ENCODE peak calls at places on chromosome 11, in five cellular contexts. One of them, this sample, is unnamed.

GRCh38 chr11:57873196-57873911 is 111.8 kb downstream of the CTNND1 start:
- DNase-seq in K562: no peak
- DNase-seq in SK-N-SH: no peak
- DNase-seq in IMR-90: peak
- DNase-seq in HepG2: no peak
- DNase-seq in this sample: no peak

GRCh38 chr11:122717264-122717867 is 61.8 kb downstream of the UBASH3B start:
- DNase-seq in K562: no peak
- DNase-seq in IMR-90: no peak
- DNase-seq in HepG2: no peak
- DNase-seq in SK-N-SH: no peak
- DNase-seq in this sample: peak

GRCh38 chr11:47004595-47005033 is 68.1 kb downstream of the CSTPP1 start:
- DNase-seq in SK-N-SH: peak
- DNase-seq in K562: peak
- DNase-seq in IMR-90: peak
- DNase-seq in HepG2: peak
- DNase-seq in this sample: no peak

GRCh38 chr11:63553759-63554158 is 9.4 kb downstream of the PLAAT2 start:
- DNase-seq in IMR-90: no peak
- DNase-seq in HepG2: no peak
- DNase-seq in SK-N-SH: no peak
- DNase-seq in K562: no peak
- DNase-seq in this sample: no peak

GRCh38 chr11:36726420-36726819 is 128.4 kb upstream of the RAG2 start:
- DNase-seq in HepG2: no peak
- DNase-seq in SK-N-SH: no peak
- DNase-seq in K562: no peak
- DNase-seq in IMR-90: no peak
- DNase-seq in this sample: no peak

GRCh38 chr11:12159351-12160099 is 49.1 kb downstream of the MICAL2 start:
- DNase-seq in IMR-90: peak
- DNase-seq in HepG2: no peak
- DNase-seq in SK-N-SH: no peak
- DNase-seq in K562: no peak
- DNase-seq in this sample: no peak

GRCh38 chr11:111879637-111879960 is 258 bp downstream of the CFAP68 start:
- DNase-seq in K562: no peak
- DNase-seq in HepG2: no peak
- DNase-seq in SK-N-SH: no peak
- DNase-seq in IMR-90: no peak
- DNase-seq in this sample: no peak

GRCh38 chr11:10982695-10983492 is 125.0 kb upstream of the ZBED5 start:
- DNase-seq in SK-N-SH: no peak
- DNase-seq in K562: peak
- DNase-seq in IMR-90: no peak
- DNase-seq in HepG2: no peak
- DNase-seq in this sample: no peak

GRCh38 chr11:15107730-15108515 is 6.8 kb upstream of the INSC start:
- DNase-seq in HepG2: no peak
- DNase-seq in SK-N-SH: no peak
- DNase-seq in K562: no peak
- DNase-seq in IMR-90: peak
- DNase-seq in this sample: no peak

GRCh38 chr11:69344570-69345145 is 50.7 kb downstream of the MYEOV start:
- DNase-seq in IMR-90: no peak
- DNase-seq in K562: no peak
- DNase-seq in HepG2: no peak
- DNase-seq in SK-N-SH: no peak
- DNase-seq in this sample: no peak

GRCh38 chr11:84103096-84103495 is 816.9 kb upstream of the CCDC90B start:
- DNase-seq in HepG2: no peak
- DNase-seq in SK-N-SH: no peak
- DNase-seq in K562: no peak
- DNase-seq in IMR-90: no peak
- DNase-seq in this sample: no peak

GRCh38 chr11:10317776-10318526 is 13.1 kb downstream of the ADM start:
- DNase-seq in IMR-90: no peak
- DNase-seq in SK-N-SH: no peak
- DNase-seq in HepG2: no peak
- DNase-seq in K562: no peak
- DNase-seq in this sample: peak

GRCh38 chr11:114257621-114258558 is 38.3 kb upstream of the NNMT start:
- DNase-seq in IMR-90: no peak
- DNase-seq in HepG2: peak
- DNase-seq in SK-N-SH: peak
- DNase-seq in K562: no peak
- DNase-seq in this sample: no peak

GRCh38 chr11:121099885-121100284 is 1.2 kb upstream of the TECTA start:
- DNase-seq in K562: no peak
- DNase-seq in IMR-90: peak
- DNase-seq in SK-N-SH: no peak
- DNase-seq in HepG2: no peak
- DNase-seq in this sample: no peak

GRCh38 chr11:113014731-113015455 is 53.7 kb downstream of the NCAM1 start:
- DNase-seq in HepG2: no peak
- DNase-seq in IMR-90: no peak
- DNase-seq in SK-N-SH: peak
- DNase-seq in K562: no peak
- DNase-seq in this sample: no peak

GRCh38 chr11:75346912-75347647 is 4.4 kb downstream of the ARRB1 start:
- DNase-seq in SK-N-SH: no peak
- DNase-seq in HepG2: no peak
- DNase-seq in K562: no peak
- DNase-seq in IMR-90: peak
- DNase-seq in this sample: no peak

GRCh38 chr11:110131386-110132123 is 38.4 kb downstream of the ZC3H12C start:
- DNase-seq in HepG2: no peak
- DNase-seq in SK-N-SH: no peak
- DNase-seq in IMR-90: no peak
- DNase-seq in K562: no peak
- DNase-seq in this sample: no peak

GRCh38 chr11:14541180-14541579 is 21.0 kb upstream of the PSMA1 start:
- DNase-seq in K562: peak
- DNase-seq in IMR-90: no peak
- DNase-seq in HepG2: peak
- DNase-seq in SK-N-SH: no peak
- DNase-seq in this sample: no peak

GRCh38 chr11:70547386-70547785 is 149.1 kb downstream of the CTTN start:
- DNase-seq in SK-N-SH: no peak
- DNase-seq in IMR-90: no peak
- DNase-seq in HepG2: no peak
- DNase-seq in K562: no peak
- DNase-seq in this sample: no peak

GRCh38 chr11:90229791-90230190 is 6.9 kb upstream of the CHORDC1 start:
- DNase-seq in K562: no peak
- DNase-seq in SK-N-SH: no peak
- DNase-seq in HepG2: no peak
- DNase-seq in IMR-90: peak
- DNase-seq in this sample: no peak

GRCh38 chr11:17782938-17783337 is 48.4 kb downstream of the KCNC1 start:
- DNase-seq in SK-N-SH: no peak
- DNase-seq in K562: no peak
- DNase-seq in IMR-90: no peak
- DNase-seq in HepG2: no peak
- DNase-seq in this sample: no peak

GRCh38 chr11:113238721-113239120 is 75.7 kb upstream of the TTC12 start:
- DNase-seq in IMR-90: no peak
- DNase-seq in K562: no peak
- DNase-seq in HepG2: no peak
- DNase-seq in SK-N-SH: no peak
- DNase-seq in this sample: no peak

GRCh38 chr11:63699906-63700305 is 18.6 kb downstream of the RTN3 start:
- DNase-seq in SK-N-SH: no peak
- DNase-seq in K562: no peak
- DNase-seq in IMR-90: no peak
- DNase-seq in HepG2: no peak
- DNase-seq in this sample: no peak

GRCh38 chr11:130600139-130600538 is 151.7 kb downstream of the ADAMTS15 start:
- DNase-seq in IMR-90: peak
- DNase-seq in K562: no peak
- DNase-seq in SK-N-SH: no peak
- DNase-seq in HepG2: no peak
- DNase-seq in this sample: no peak

GRCh38 chr11:130601764-130602163 is 153.3 kb downstream of the ADAMTS15 start:
- DNase-seq in HepG2: no peak
- DNase-seq in SK-N-SH: no peak
- DNase-seq in IMR-90: no peak
- DNase-seq in K562: no peak
- DNase-seq in this sample: no peak

GRCh38 chr11:130600616-130601015 is 152.2 kb downstream of the ADAMTS15 start:
- DNase-seq in SK-N-SH: no peak
- DNase-seq in HepG2: no peak
- DNase-seq in K562: no peak
- DNase-seq in IMR-90: no peak
- DNase-seq in this sample: no peak

GRCh38 chr11:130602700-130603584 is 154.5 kb downstream of the ADAMTS15 start:
- DNase-seq in SK-N-SH: peak
- DNase-seq in HepG2: no peak
- DNase-seq in IMR-90: no peak
- DNase-seq in K562: no peak
- DNase-seq in this sample: no peak

GRCh38 chr11:130601141-130601540 is 152.7 kb downstream of the ADAMTS15 start:
- DNase-seq in K562: no peak
- DNase-seq in IMR-90: peak
- DNase-seq in HepG2: no peak
- DNase-seq in SK-N-SH: no peak
- DNase-seq in this sample: no peak
- TF ChIP-seq MXI1 in K562: no peak
- TF ChIP-seq MXI1 in IMR-90: no peak
- TF ChIP-seq MXI1 in HepG2: no peak
- TF ChIP-seq MXI1 in SK-N-SH: no peak
- TF ChIP-seq MXI1 in this sample: no peak

GRCh38 chr11:109051200-109051599 is 370.8 kb upstream of the C11orf87 start:
- DNase-seq in HepG2: no peak
- DNase-seq in SK-N-SH: no peak
- DNase-seq in K562: no peak
- DNase-seq in IMR-90: no peak
- DNase-seq in this sample: no peak
- TF ChIP-seq MXI1 in HepG2: no peak
- TF ChIP-seq MXI1 in SK-N-SH: no peak
- TF ChIP-seq MXI1 in K562: no peak
- TF ChIP-seq MXI1 in IMR-90: no peak
- TF ChIP-seq MXI1 in this sample: no peak

DNA sequence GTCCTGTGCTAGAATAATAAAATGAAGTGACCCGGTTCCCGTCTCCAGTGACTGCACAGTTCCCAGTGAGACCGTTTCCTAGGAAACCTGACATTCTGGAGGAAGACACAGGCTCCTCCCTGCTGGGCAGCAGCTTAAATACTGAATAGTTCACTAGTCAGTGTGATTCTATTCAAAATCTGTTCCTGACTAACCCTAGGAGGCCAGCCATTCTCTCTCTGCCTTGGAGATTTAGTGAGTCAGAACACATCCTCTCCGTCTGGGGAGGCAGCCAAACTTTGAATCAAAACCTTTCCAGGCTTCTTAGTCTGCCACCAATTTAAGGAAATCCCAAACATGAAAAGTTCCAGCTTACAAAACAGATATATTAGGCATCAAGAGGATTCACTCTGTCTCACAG is 11.2 kb downstream of the TRIM66 start:
- DNase-seq in K562: no peak
- DNase-seq in SK-N-SH: peak
- DNase-seq in IMR-90: peak
- DNase-seq in HepG2: no peak
- DNase-seq in this sample: no peak
- TF ChIP-seq MXI1 in K562: no peak
- TF ChIP-seq MXI1 in SK-N-SH: no peak
- TF ChIP-seq MXI1 in IMR-90: no peak
- TF ChIP-seq MXI1 in HepG2: no peak
- TF ChIP-seq MXI1 in this sample: no peak

GRCh38 chr11:704189-704798 is 1.7 kb upstream of the EPS8L2 start:
- DNase-seq in SK-N-SH: no peak
- DNase-seq in K562: no peak
- DNase-seq in IMR-90: no peak
- DNase-seq in HepG2: no peak
- DNase-seq in this sample: no peak

GRCh38 chr11:699753-700152 is 4.1 kb downstream of the TMEM80 start:
- DNase-seq in IMR-90: no peak
- DNase-seq in K562: no peak
- DNase-seq in HepG2: no peak
- DNase-seq in SK-N-SH: no peak
- DNase-seq in this sample: no peak

GRCh38 chr11:703515-703914 is 2.5 kb upstream of the EPS8L2 start:
- DNase-seq in SK-N-SH: no peak
- DNase-seq in K562: no peak
- DNase-seq in IMR-90: no peak
- DNase-seq in HepG2: no peak
- DNase-seq in this sample: no peak

GRCh38 chr11:702731-703461 is 3.1 kb upstream of the EPS8L2 start:
- DNase-seq in HepG2: no peak
- DNase-seq in IMR-90: no peak
- DNase-seq in K562: no peak
- DNase-seq in SK-N-SH: no peak
- DNase-seq in this sample: no peak

DNA sequence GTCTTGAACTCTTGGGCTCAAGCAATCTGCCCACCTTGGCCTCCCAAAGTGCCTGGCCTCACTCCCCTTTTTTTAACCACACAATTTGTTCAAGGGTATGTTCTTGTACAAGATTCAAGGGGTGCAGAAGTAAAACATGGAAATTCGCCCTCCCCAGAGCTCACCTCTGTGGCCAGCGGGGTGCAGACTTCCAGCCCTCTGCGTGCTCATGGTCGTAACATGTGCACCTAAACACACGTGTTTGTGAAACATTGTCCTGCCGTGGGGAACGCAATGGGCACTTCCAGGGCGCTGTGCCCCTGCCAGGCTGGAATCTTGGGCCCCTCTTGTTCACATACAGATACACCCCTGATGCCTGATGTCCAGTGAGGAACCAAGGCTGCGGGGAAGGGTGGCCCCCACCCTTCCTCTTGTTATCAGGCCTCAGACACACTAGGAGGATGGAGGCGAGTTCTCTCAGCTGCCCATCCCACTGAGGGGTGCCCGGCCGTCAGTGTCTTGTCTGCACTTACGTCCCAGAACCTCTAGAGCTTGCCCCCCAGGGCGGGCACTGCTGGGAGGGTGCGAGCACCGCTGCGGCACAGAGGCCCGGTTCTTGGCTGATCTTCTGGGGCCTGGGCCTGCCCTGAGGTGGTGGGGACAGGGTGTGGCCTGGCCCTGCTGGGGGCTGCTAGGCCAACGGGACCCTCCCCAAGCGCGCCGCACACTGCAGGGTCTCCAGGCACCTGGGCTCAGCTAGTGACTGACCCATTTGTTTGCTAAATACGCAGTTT is 4.1 kb upstream of the EPS8L2 start:
- DNase-seq in IMR-90: no peak
- DNase-seq in SK-N-SH: no peak
- DNase-seq in K562: no peak
- DNase-seq in HepG2: no peak
- DNase-seq in this sample: no peak
- TF ChIP-seq MXI1 in IMR-90: no peak
- TF ChIP-seq MXI1 in SK-N-SH: no peak
- TF ChIP-seq MXI1 in K562: no peak
- TF ChIP-seq MXI1 in HepG2: no peak
- TF ChIP-seq MXI1 in this sample: no peak

This sample was measured in GM12878.